ENCODE peak calls at places on chromosomes 6 and 20, in four cellular contexts. C, W, F and P are unnamed samples. For H3K27me3, the result is how much of the 10 kb centered on the place peaks cover.

GRCh38 chr20:54267510-54268003 is 59.7 kb downstream of the PFDN4 start:
- DNase-seq in C (peak), W (no peak), F (no peak), P (no peak)

GRCh38 chr20:46438156-46438750 is 31.8 kb upstream of the ELMO2 start:
- DNase-seq in C (no peak), W (no peak), F (no peak), P (peak)

GRCh38 chr20:64165866-64166600 is 1.8 kb downstream of the MYT1 start:
- DNase-seq in C (no peak), W (no peak), F (no peak), P (no peak)

GRCh38 chr20:31990958-31991705 is 19.1 kb upstream of the CCM2L start:
- DNase-seq in C (no peak), W (no peak), F (no peak), P (no peak)

GRCh38 chr6:166406197-166406596 is 23.5 kb upstream of the MPC1 start:
- DNase-seq in C (no peak), W (no peak), F (no peak), P (no peak)

GRCh38 chr6:35582315-35582714 is 69.6 kb upstream of the TULP1 start:
- DNase-seq in C (no peak), W (no peak), F (no peak), P (no peak)

GRCh38 chr6:157595768-157596167 is 214.8 kb downstream of the ZDHHC14 start:
- DNase-seq in C (no peak), W (no peak), F (no peak), P (no peak)

GRCh38 chr6:130717657-130718056 is 109.5 kb upstream of the SMLR1 start:
- DNase-seq in C (no peak), W (no peak), F (no peak), P (no peak)

GRCh38 chr6:6596929-6597328 is 8.4 kb downstream of the LY86 start:
- DNase-seq in C (no peak), W (no peak), F (no peak), P (peak)

GRCh38 chr6:105045546-105045945 is 88.6 kb downstream of the LIN28B start:
- DNase-seq in C (no peak), W (no peak), F (no peak), P (no peak)

GRCh38 chr6:28810655-28811053 is 113.1 kb downstream of the TRIM27 start:
- DNase-seq in C (no peak), W (no peak), F (no peak), P (no peak)

GRCh38 chr6:100366419-100366818 is 98.3 kb downstream of the SIM1 start:
- DNase-seq in C (no peak), W (no peak), F (no peak), P (no peak)

GRCh38 chr20:60138263-60139127 is 180.3 kb downstream of the CDH26 start:
- DNase-seq in C (peak), W (no peak), F (peak), P (peak)

GRCh38 chr6:34513628-34514027 is 42.5 kb downstream of the SPDEF start:
- DNase-seq in C (no peak), W (no peak), F (no peak), P (no peak)

GRCh38 chr6:15017251-15017650 is 228.6 kb upstream of the JARID2 start:
- DNase-seq in C (no peak), W (no peak), F (no peak), P (peak)

GRCh38 chr20:64099086-64099786 is 8.1 kb downstream of the NPBWR2 start:
- DNase-seq in C (no peak), W (no peak), F (no peak), P (no peak)

GRCh38 chr6:111921108-111921507 is 47.9 kb upstream of the FYN start:
- DNase-seq in C (no peak), W (no peak), F (no peak), P (no peak)

GRCh38 chr20:48846516-48847492 is 19.0 kb upstream of the PREX1 start:
- DNase-seq in C (no peak), W (no peak), F (no peak), P (peak)

GRCh38 chr6:36545767-36546663 is 1.3 kb downstream of the STK38 start:
- DNase-seq in C (no peak), W (no peak), F (no peak), P (peak)

GRCh38 chr6:45445749-45446454 is 68.2 kb upstream of the SUPT3H start:
- DNase-seq in C (peak), W (peak), F (peak), P (peak)

GRCh38 chr20:62426678-62427077 is 661 bp downstream of the RBBP8NL start:
- DNase-seq in C (peak), W (no peak), F (peak), P (peak)

GRCh38 chr20:64212750-64213149 is 42.8 kb upstream of the PCMTD2 start:
- DNase-seq in C (peak), W (no peak), F (peak), P (peak)

GRCh38 chr20:50729925-50730764 is 1.2 kb upstream of the PARD6B start:
- DNase-seq in C (no peak), W (no peak), F (peak), P (no peak)

GRCh38 chr20:50728486-50728980 is 2.8 kb upstream of the PARD6B start:
- DNase-seq in C (no peak), W (no peak), F (peak), P (no peak)

GRCh38 chr20:50726955-50727791 is 4.2 kb upstream of the PARD6B start:
- DNase-seq in C (no peak), W (no peak), F (peak), P (no peak)

GRCh38 chr20:50728981-50729874 is 2.2 kb upstream of the PARD6B start:
- DNase-seq in C (peak), W (no peak), F (peak), P (no peak)

DNA sequence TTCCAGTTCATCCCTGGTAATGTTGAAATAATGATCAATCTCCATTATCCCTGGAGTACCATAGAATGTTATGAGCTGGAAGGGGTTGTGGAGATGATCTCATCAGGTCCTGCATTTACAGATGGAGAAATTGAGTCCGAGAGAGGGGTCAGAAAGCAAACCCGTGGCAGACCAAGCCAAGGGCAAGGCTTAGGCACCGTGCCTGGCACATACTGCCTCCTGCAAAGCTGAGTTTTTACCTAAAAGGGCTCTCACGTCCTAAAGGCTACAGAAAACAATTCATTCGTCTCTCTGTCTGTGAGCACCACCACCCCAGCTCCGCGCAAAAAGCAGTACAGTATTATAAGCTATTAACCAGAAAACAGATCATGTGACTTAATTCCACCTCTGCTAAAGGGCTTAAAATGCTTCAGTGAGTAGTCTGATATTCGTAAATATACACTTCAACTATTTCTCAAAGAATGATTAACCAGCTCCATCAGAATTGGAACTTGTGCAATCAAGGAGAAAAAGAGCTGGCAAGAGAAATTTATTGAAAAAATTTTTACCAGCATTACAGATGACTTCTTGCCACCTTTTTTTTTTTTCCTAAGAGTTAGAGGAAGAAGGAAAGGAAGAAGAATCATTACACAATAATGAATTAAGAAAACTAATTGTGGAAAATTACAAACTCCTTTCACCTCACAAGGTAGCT is 3.4 kb upstream of the PARD6B start:
- DNase-seq in C (no peak), W (no peak), F (peak), P (no peak)
- H3K4me3 ChIP-seq in C (no peak), W (no peak), F (no peak), P (no peak)

GRCh38 chr6:149924206-149924932 is 1.4 kb upstream of the RAET1G start:
- DNase-seq in C (no peak), W (no peak), F (no peak), P (no peak)

GRCh38 chr6:149922642-149923326 is at the start of gene RAET1G:
- DNase-seq in C (peak), W (peak), F (peak), P (peak)

GRCh38 chr6:149925253-149925973 is 2.5 kb upstream of the RAET1G start:
- DNase-seq in C (no peak), W (no peak), F (peak), P (peak)

GRCh38 chr6:149924933-149925252 is 2.0 kb upstream of the RAET1G start:
- DNase-seq in C (no peak), W (no peak), F (no peak), P (no peak)

DNA sequence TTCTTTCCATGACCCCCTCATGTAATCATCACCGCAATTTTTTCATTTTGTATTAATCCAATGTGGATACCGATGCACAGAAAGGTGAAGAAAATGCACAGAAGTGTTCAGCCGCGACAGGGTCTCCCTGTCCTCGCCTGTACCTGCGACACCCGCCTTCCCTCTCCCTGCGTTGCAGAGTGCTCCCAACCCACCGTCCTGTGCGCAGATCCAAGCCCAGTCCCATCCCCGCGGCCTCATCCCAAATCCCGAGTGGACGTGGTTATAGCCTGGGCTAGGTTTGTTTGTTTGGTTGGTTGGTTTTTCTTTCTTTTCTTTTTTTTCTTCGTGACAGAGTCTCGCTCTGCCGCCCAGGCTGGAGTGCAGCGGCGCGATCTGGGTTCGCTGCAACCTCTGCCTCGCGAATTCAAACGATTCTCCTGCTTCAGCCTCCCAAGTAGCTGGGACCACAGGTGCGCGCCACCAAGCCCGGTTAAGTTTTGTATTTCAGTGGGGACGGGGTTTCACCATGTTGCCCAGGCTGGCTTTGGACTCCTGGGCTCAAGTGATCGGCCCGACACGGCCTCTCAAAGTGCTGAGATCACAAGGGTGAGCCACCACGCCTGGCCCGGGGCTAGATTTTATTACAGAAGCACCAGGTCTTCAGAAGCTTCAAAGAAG is 536 bp upstream of the RAET1G start:
- DNase-seq in C (no peak), W (no peak), F (no peak), P (no peak)
- H3K27me3 ChIP-seq in C (half or more), W (under half), F (under half), P (under half)

GRCh38 chr6:167485186-167485978 is 160.5 kb downstream of the TTLL2 start:
- DNase-seq in C (no peak), W (no peak), F (no peak), P (peak)
- TF ChIP-seq CTCF in C (no peak), W (no peak), F (no peak), P (peak)

GRCh38 chr6:145756170-145756662 is 20.9 kb upstream of the EPM2A start:
- DNase-seq in C (no peak), W (peak), F (peak), P (peak)
- H3K4me3 ChIP-seq in C (no peak), W (no peak), F (no peak), P (no peak)

GRCh38 chr6:32945953-32946352 is 5.1 kb upstream of the HLA-DMB start:
- DNase-seq in C (no peak), W (no peak), F (no peak), P (no peak)
- H3K27me3 ChIP-seq in C (under half), W (under half), F (under half), P (under half)

GRCh38 chr6:4351857-4352669 is 216.7 kb upstream of the ECI2 start:
- DNase-seq in C (peak), W (peak), F (peak), P (peak)

GRCh38 chr6:4352731-4353130 is 217.4 kb upstream of the ECI2 start:
- DNase-seq in C (peak), W (no peak), F (no peak), P (no peak)

GRCh38 chr6:4349931-4350330 is 214.6 kb upstream of the ECI2 start:
- DNase-seq in C (no peak), W (no peak), F (no peak), P (no peak)

GRCh38 chr6:4350571-4351505 is 215.5 kb upstream of the ECI2 start:
- DNase-seq in C (no peak), W (no peak), F (no peak), P (no peak)

GRCh38 chr6:4351506-4351852 is 216.1 kb upstream of the ECI2 start:
- DNase-seq in C (no peak), W (no peak), F (no peak), P (no peak)
- TF ChIP-seq CTCF in C (no peak), W (no peak), F (no peak), P (no peak)

GRCh38 chr6:122048570-122048969 is 350.9 kb upstream of the HSF2 start:
- DNase-seq in C (no peak), W (no peak), F (no peak), P (no peak)
- H3K4me3 ChIP-seq in C (no peak), W (no peak), F (no peak), P (no peak)

GRCh38 chr6:75205776-75206334 is at the start of gene COL12A1:
- DNase-seq in C (peak), W (peak), F (peak), P (peak)

GRCh38 chr6:75203721-75204120 is 2.1 kb downstream of the COL12A1 start:
- DNase-seq in C (no peak), W (no peak), F (no peak), P (no peak)

GRCh38 chr6:75206338-75207210 is 721 bp upstream of the COL12A1 start:
- DNase-seq in C (no peak), W (no peak), F (no peak), P (peak)

GRCh38 chr6:75204222-75204958 is 1.5 kb downstream of the COL12A1 start:
- DNase-seq in C (peak), W (peak), F (peak), P (peak)

DNA sequence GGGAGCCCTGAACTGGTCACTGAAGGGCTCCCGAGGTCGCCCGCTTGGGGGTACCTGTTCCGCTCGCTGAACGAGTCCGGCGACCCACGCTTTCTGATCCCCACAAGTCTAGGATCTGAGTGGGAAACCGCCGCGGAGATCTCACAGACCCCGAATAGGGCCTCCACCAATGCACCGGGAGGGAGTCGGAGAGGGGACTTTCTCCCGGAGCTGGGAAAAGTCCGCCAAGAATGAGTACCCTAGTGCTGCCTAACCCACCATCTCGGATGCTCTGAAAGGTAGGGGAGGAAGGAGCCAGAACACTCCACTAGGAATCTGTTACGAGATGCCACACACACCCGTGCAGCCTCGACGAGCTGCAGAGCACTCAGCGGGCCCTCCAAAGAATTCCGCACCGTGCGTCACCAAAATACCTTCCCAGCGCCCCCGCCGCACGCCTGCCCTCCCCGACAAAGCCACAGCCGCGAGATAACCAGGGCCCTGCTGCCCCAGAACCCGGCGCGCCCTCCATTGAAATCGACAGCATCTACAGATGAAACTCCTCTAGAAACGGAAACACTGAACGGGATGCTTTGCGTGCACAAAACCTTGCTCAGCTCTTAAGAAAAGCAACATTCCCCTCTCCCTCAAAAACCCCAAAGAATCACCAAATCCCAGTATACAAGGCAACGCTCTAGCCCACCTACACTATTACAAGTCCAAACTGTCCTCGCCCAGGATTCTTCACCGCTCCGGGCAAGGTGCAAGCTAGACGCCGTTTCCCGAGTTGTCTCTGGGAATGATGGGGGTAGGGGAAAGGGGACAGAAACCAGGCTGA is 686 bp downstream of the COL12A1 start:
- DNase-seq in C (no peak), W (peak), F (no peak), P (peak)
- H3K27me3 ChIP-seq in C (half or more), W (under half), F (under half), P (under half)

DNA sequence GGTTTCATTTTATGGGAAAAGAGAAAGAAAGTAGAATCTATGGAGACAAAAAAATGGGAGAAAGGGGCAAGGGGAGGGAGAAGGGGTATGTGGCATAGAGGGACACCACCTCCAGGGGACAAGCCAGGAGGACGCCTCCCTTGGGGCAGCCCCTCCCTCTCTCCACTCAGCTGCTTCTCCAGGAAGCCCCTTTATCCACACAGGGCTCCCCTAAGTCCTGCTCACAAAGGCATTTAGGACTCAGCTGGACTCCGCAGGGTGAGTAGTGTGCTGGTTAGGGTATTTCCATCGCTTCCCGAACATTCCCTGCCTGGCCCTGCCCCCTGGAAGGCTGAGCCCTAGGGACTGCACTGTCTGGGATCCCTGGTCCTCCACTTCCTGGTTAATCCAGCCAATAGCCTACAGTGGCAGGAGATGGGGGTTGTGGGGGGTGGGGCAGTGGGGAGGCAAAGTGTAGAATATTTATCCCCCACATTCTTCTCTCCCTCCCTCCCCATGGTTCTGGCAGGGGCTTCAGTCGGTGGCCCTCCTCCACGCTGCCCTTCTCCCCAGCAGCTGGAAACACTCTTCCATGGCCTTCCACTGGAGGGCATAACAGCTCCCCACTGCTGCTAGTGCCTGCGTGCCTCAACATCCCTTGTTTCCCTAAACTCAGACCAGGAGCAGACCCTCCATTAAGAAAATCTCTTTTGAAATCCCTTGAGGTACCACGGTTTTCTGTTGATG is 84.8 kb downstream of the SNX5 start:
- DNase-seq in C (no peak), W (no peak), F (no peak), P (no peak)
- TF ChIP-seq CTCF in C (no peak), W (peak), F (no peak), P (no peak)